ENCODE peak calls at places on chromosomes 3 and 15, in six cellular contexts. R is NCI-H748 treated with DMSO at 0.1 percent for 48 hours, X is NCI-H510A, E is HuH-7.5, V is neural crest cell, H is GM12865. T is an unnamed sample.

GRCh38 chr3:42601898-42602581 is 1.6 kb downstream of the NKTR start:
- DNase-seq in R (peak), X (no peak), E (no peak), V (no peak), H (peak), T (no peak)

GRCh38 chr3:36653095-36653494 is 111.3 kb downstream of the DCLK3 start:
- DNase-seq in R (no peak), X (no peak), E (no peak), V (no peak), H (no peak), T (no peak)

GRCh38 chr15:66959066-66959465 is 106.3 kb upstream of the SMAD3 start:
- DNase-seq in R (no peak), X (no peak), E (no peak), V (no peak), H (no peak), T (no peak)

GRCh38 chr3:171748341-171748918 is 61.9 kb downstream of the PLD1 start:
- DNase-seq in R (no peak), X (no peak), E (no peak), V (no peak), H (no peak), T (no peak)

GRCh38 chr3:42778644-42779043 is 5.6 kb upstream of the CCDC13 start:
- DNase-seq in R (no peak), X (no peak), E (no peak), V (no peak), H (no peak), T (no peak)

GRCh38 chr3:69370156-69370944 is 15.5 kb downstream of the FRMD4B start:
- DNase-seq in R (no peak), X (no peak), E (no peak), V (no peak), H (peak), T (peak)

GRCh38 chr15:28018291-28019044 is 80.6 kb downstream of the OCA2 start:
- DNase-seq in R (no peak), X (no peak), E (no peak), V (no peak), H (no peak), T (no peak)

GRCh38 chr3:6250167-6250566 is 610.7 kb upstream of the GRM7 start:
- DNase-seq in R (no peak), X (no peak), E (no peak), V (no peak), H (peak), T (no peak)

GRCh38 chr3:12833226-12834161 is 7.9 kb downstream of the RPL32 start:
- DNase-seq in R (no peak), X (no peak), E (no peak), V (no peak), H (no peak), T (no peak)

GRCh38 chr3:66692108-66692750 is 191.4 kb upstream of the LRIG1 start:
- DNase-seq in R (no peak), X (no peak), E (no peak), V (no peak), H (no peak), T (no peak)

GRCh38 chr3:33083958-33084357 is 13.0 kb downstream of the GLB1 start:
- DNase-seq in R (no peak), X (no peak), E (no peak), V (no peak), H (no peak), T (no peak)

GRCh38 chr3:56761023-56761422 is 40.7 kb downstream of the ARHGEF3 start:
- DNase-seq in R (no peak), X (no peak), E (no peak), V (no peak), H (no peak), T (no peak)

GRCh38 chr3:50274371-50275104 is 4.3 kb upstream of the LSMEM2 start:
- DNase-seq in R (peak), X (peak), E (peak), V (peak), H (peak), T (peak)

GRCh38 chr3:195204360-195205166 is 66.4 kb downstream of the XXYLT1 start:
- DNase-seq in R (no peak), X (no peak), E (no peak), V (no peak), H (no peak), T (no peak)